ENCODE peak calls at places on chromosome 14, in four cellular contexts. C, U, N and H are unnamed samples.

GRCh38 chr14:103185051-103186027 is 62.1 kb downstream of the TNFAIP2 start:
- DNase-seq in C (peak; percentile 68), U (peak; percentile 40), N (peak; percentile 66), H (peak; percentile 49)

GRCh38 chr14:30610719-30611388 is 11.3 kb upstream of the SCFD1 start:
- DNase-seq in C (peak; percentile 18), U (peak; percentile 36), N (peak; percentile 50), H (peak; percentile 46)

GRCh38 chr14:34266344-34266743 is 195.7 kb downstream of the SPTSSA start:
- DNase-seq in C (no peak), U (no peak), N (no peak), H (no peak)

GRCh38 chr14:77872971-77873370 is 73.1 kb downstream of the ADCK1 start:
- DNase-seq in C (no peak), U (no peak), N (no peak), H (no peak)

GRCh38 chr14:95562892-95563685 is 28.2 kb downstream of the GLRX5 start:
- DNase-seq in C (no peak), U (no peak), N (no peak), H (peak; percentile 5)

GRCh38 chr14:45838597-45838996 is 585.6 kb upstream of the MIS18BP1 start:
- DNase-seq in C (peak; percentile 26), U (no peak), N (peak; percentile 14), H (peak; percentile 26)

GRCh38 chr14:100239200-100239839 is 376 bp downstream of the YY1 start:
- DNase-seq in C (no peak), U (no peak), N (peak; percentile 23), H (peak; percentile 38)

GRCh38 chr14:106460916-106461315 is 934.5 kb downstream of the TMEM121 start:
- DNase-seq in C (no peak), U (no peak), N (no peak), H (no peak)

GRCh38 chr14:100533647-100534485 is 53.4 kb downstream of the BEGAIN start:
- DNase-seq in C (no peak), U (no peak), N (no peak), H (peak; percentile 48)

GRCh38 chr14:60775296-60775695 is 40.7 kb downstream of the MNAT1 start:
- DNase-seq in C (no peak), U (no peak), N (no peak), H (peak; percentile 64)

GRCh38 chr14:100308112-100308792 is 2.0 kb upstream of the SLC25A29 start:
- DNase-seq in C (no peak), U (no peak), N (no peak), H (no peak)

GRCh38 chr14:96299441-96299840 is 43.4 kb downstream of the BDKRB1 start:
- DNase-seq in C (no peak), U (no peak), N (no peak), H (no peak)

GRCh38 chr14:69662636-69663321 is 51.4 kb downstream of the SUSD6 start:
- DNase-seq in C (no peak), U (no peak), N (no peak), H (peak; percentile 46)

DNA sequence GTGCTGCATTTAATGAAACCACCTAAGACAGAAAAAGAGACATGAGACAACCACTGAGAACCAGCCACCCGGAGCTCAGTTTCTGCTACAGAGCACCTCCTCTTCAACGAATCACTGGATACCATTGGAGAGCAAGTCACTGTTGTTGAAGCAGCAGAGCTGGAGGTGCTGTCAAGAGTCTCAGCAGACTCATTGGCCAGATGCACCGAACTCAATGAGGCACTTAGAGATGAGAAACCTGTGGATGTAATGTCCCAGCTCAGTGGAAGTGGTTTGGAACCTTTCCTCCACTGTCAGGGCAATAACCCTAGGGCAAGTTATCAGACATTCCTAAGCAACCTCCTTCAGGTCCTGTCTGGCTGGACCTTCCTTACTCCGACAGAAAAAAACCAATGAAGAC is 13.1 kb downstream of the NPC2 start:
- DNase-seq in C (no peak), U (no peak), N (no peak), H (peak; percentile 37)
- TF ChIP-seq EZH2phosphoT487 in C (no peak), U (no peak), N (no peak), H (no peak)

DNA sequence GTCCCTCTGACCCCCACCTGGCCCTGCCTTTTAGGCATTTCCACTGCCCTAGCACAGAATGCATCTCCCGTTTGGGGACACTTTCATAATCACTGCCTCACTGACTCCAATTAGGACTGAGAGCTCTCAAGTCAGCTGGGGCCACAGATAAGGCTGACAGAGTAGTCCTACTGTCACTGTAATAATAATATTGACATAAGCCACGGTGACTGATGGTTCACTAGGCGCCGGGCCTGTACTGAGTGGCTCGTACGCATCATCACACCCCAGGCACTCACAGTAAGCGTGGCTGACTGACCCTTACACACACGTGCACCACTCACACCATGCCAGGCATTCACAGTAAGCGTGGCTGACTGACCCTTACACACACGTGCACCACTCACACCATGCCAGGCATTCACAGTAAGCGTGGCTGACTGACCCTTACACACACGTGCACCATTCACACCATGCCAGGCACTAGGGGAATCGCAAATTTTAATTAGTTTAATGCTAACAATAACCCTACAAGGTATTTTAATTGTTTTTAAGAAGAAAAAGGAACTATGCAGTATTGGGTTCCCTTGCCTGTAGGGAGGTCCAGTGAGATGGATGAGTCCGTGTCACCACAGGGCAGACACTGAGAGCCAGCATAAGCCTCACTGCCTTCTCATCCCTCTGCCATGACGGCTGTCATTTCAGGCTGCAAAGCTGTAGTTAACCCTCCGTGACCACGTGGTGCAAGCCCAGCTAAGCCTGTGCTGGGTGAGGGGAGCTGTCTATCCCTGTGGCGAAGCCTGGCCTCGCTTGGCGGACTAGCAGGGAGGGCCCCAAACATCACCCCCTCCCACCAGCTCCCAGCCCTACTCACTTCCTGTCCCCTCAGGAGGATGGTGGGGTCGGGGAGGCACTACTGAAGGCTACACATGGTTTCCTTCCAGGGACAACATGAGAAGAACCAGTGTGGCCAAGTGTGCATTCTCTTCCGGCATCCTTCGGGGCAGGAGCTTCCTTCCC is 87.9 kb downstream of the CHGA start:
- DNase-seq in C (no peak), U (no peak), N (no peak), H (no peak)
- H3K4me1 ChIP-seq in C (no peaks in the 10 kb centered on the region), U (peaks cover 18% of the 10 kb centered on the region), N (peaks cover 27% of the 10 kb centered on the region), H (peaks cover 61% of the 10 kb centered on the region)

DNA sequence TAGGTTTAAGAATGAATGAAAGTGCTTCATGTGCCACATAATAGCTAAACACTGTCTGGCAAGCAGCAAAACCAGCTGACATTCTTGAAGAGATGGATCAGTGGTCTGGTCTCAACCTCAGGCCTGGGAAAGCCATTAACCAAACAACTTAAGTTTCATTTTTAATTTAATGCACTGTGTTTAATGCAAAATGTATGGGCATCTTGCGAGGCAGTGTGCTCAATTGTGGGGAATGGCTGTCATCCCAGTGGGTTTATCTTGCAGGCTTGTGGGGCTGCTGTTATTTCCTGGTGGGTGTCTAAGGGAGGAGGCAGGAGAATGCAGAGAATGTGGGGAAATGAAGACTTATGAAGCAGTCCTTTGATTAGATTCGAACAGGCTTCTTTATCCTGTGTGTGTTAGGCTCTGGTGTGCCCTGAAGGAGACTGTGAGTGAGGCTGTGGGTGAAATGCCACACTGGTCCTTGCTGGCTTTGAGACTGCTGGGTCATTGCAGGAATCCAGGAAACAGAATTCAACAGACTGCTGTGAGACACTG is 144.1 kb upstream of the PELI2 start:
- DNase-seq in C (no peak), U (no peak), N (no peak), H (no peak)
- TF ChIP-seq EZH2phosphoT487 in C (no peak), U (no peak), N (no peak), H (no peak)

GRCh38 chr14:104318558-104319488 is 180.4 kb downstream of the KIF26A start:
- DNase-seq in C (no peak), U (no peak), N (no peak), H (no peak)

GRCh38 chr14:104321151-104322130 is 183.1 kb downstream of the KIF26A start:
- DNase-seq in C (no peak), U (no peak), N (no peak), H (no peak)

GRCh38 chr14:104317975-104318557 is 179.7 kb downstream of the KIF26A start:
- DNase-seq in C (no peak), U (no peak), N (no peak), H (no peak)

GRCh38 chr14:104320611-104321086 is 182.3 kb downstream of the KIF26A start:
- DNase-seq in C (no peak), U (no peak), N (no peak), H (no peak)

DNA sequence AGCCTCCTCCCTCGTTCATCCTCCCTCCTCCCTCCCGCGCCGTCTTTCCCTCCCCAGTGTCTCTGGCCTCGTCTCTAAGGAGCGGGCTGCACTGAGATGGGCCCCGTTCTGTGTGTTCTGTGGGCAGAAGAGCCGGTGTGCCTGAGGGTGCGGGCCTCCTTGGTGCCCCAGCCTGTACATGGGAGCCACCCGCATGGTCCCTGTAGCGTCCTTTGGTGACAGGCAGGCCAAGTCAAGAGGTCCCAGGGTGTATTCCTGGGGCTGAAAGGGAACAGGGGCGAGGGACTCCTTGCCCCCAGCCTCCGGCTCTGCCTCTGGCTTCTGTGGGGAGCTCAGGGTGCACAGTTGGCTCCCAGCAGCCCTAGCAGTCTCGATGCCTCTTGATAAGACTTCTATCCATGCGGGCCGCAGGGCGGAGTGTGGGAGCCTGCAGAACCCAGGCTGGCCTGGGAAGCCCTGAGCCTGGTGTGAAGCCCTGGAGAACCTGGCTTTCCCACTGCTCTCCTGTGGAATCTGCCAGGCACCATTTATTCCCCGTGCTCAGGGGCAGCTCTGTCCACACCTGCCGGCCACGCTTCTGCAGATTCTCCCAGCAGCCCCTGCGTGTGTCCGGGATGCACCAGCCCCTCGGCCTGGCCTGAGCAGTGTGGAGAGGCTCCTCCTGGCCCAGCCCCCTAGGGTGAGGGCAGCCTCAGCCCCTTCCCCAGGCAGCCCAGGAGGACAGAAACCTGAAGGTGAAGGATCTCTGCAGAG is 181.3 kb downstream of the KIF26A start:
- DNase-seq in C (no peak), U (no peak), N (no peak), H (no peak)
- H3K4me1 ChIP-seq in C (no peaks in the 10 kb centered on the region), U (no peaks in the 10 kb centered on the region), N (peaks cover 4% of the 10 kb centered on the region), H (no peaks in the 10 kb centered on the region)

GRCh38 chr14:105411985-105412767 is 7.5 kb upstream of the MTA1 start:
- DNase-seq in C (no peak), U (no peak), N (no peak), H (no peak)
- TF ChIP-seq EZH2phosphoT487 in C (no peak), U (no peak), N (no peak), H (no peak)

DNA sequence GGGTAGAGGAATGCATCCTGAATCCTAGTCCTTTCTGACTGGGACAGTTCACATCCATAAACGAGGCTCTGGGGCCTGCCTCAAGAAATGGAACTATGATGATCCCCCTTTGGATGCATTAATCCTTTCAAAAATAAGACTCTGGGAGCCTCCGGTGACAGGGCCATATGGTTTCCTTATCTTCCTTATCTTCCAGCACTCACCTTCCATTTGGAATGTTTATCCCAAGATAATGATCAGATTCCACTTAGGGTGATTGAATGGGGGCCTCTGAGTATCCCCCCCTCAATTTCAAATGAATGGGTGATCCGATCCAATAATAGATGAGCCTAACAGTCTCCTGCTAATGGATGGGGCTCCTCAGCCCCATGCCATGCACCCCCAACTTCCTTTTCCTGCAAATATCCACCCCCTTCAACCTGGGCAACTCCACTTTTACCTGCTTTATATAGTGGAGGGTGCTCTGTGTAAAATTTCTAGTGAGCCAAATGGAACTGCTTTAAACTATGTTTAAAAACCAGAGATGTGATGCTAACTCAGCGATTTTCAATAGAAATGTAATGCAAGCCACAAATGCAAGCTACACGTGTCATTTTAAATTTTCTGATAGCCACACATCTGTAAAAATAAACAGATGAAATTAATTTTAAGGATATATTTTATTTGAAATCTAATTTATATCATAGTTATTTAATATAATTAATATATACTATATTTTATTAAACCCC is 157.8 kb downstream of the ZFP36L1 start:
- DNase-seq in C (no peak), U (no peak), N (no peak), H (no peak)
- H3K4me1 ChIP-seq in C (peaks cover 8% of the 10 kb centered on the region), U (peaks cover 17% of the 10 kb centered on the region), N (peaks cover 62% of the 10 kb centered on the region), H (peaks cover 19% of the 10 kb centered on the region)

DNA sequence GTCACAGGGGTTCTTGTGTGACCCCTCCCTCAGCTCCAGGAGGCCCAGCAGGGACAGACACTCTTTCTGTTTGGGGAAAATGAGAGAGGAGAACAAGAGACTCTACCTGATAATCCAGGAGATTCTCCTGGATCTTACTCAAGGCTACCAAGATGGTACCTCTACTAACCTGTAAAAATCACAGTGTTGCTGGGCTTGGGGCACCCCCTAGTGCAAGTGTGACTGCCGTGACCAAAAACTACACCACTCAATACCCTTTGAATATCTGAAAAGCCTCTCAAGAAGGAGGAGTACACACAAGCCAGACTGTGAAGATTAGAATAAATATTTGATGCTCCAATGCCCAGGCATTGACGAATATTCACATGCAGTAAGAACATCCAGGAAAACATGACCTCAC is 965.3 kb downstream of the LRFN5 start:
- DNase-seq in C (peak; percentile 11), U (no peak), N (no peak), H (no peak)
- TF ChIP-seq EZH2phosphoT487 in C (no peak), U (no peak), N (no peak), H (no peak)